ENCODE peak calls at places on chromosomes 7 and 10, in nine cellular contexts. A is aorta; T is iPS-NIHi11; K is caudate nucleus; U is OCI-LY7; B is CD8-positive, alpha-beta T cell; I is activated CD8-positive, alpha-beta memory T cell treated with anti-CD3 and anti-CD28 coated beads for 24 hours; D is RWPE1; M is amniotic stem cell. J is an unnamed sample.

GRCh38 chr7:140594131-140594691 is 46.4 kb downstream of the DENND2A start:
- DNase-seq in A (no peak), T (no peak), K (no peak), U (no peak), B (no peak), I (no peak), D (no peak), M (no peak), J (no peak)

GRCh38 chr10:113856563-113856962 is 2.1 kb downstream of the NHLRC2 start:
- DNase-seq in A (no peak), T (no peak), K (no peak), U (no peak), B (no peak), I (no peak), D (no peak), M (no peak), J (no peak)

GRCh38 chr7:19051767-19052375 is 65.6 kb downstream of the TWIST1 start:
- DNase-seq in A (no peak), T (peak), K (no peak), U (peak), B (no peak), I (no peak), D (peak), M (no peak), J (peak)

GRCh38 chr10:96513686-96514551 is at the start of gene TLL2:
- DNase-seq in A (peak), T (peak), K (peak), U (peak), B (no peak), I (peak), D (peak), M (peak), J (peak)

GRCh38 chr7:151601521-151602305 is 82.0 kb upstream of the RHEB start:
- DNase-seq in A (no peak), T (no peak), K (no peak), U (no peak), B (no peak), I (no peak), D (no peak), M (no peak), J (peak)

GRCh38 chr10:120616311-120616911 is 159.4 kb downstream of the PLPP4 start:
- DNase-seq in A (no peak), T (no peak), K (no peak), U (no peak), B (no peak), I (no peak), D (no peak), M (no peak), J (no peak)

GRCh38 chr10:133418289-133418993 is 6.0 kb downstream of the SPRN start:
- DNase-seq in A (peak), T (no peak), K (no peak), U (no peak), B (no peak), I (no peak), D (no peak), M (no peak), J (no peak)

GRCh38 chr10:575312-576129 is 113.9 kb downstream of the DIP2C start:
- DNase-seq in A (no peak), T (no peak), K (no peak), U (no peak), B (no peak), I (no peak), D (no peak), M (no peak), J (no peak)

GRCh38 chr10:102420810-102421644 is at the start of gene FBXL15:
- DNase-seq in A (peak), T (peak), K (peak), U (peak), B (peak), I (peak), D (peak), M (peak), J (peak)

GRCh38 chr10:113565364-113565763 is 12.5 kb downstream of the HABP2 start:
- DNase-seq in A (no peak), T (no peak), K (no peak), U (no peak), B (no peak), I (no peak), D (peak), M (no peak), J (no peak)